ENCODE peak calls at places on chromosomes 12 and 14, in six cellular contexts. One of them, this sample, is unnamed.

GRCh38 chr12:47079365-47079893 is at the start of gene PCED1B:
- DNase-seq in brain microvascular endothelial cell: peak; percentile 67
- DNase-seq in activated CD4-positive, alpha-beta T cell treated with anti-CD3 and anti-CD28 coated beads for 4 hours: peak; percentile 64
- DNase-seq in HTR-8/SVneo: no peak
- DNase-seq in kidney glomerular epithelial cell: peak; percentile 47
- DNase-seq in lower lobe of right lung: peak; percentile 88
- DNase-seq in this sample: peak; percentile 80

GRCh38 chr12:13094349-13094748 is 9.1 kb downstream of the GSG1 start:
- DNase-seq in activated CD4-positive, alpha-beta T cell treated with anti-CD3 and anti-CD28 coated beads for 4 hours: no peak
- DNase-seq in HTR-8/SVneo: peak; percentile 26
- DNase-seq in lower lobe of right lung: no peak
- DNase-seq in kidney glomerular epithelial cell: peak; percentile 58
- DNase-seq in brain microvascular endothelial cell: no peak
- DNase-seq in this sample: peak; percentile 54

GRCh38 chr12:14975451-14975850 is 2.6 kb downstream of the PDE6H start:
- DNase-seq in brain microvascular endothelial cell: no peak
- DNase-seq in kidney glomerular epithelial cell: no peak
- DNase-seq in HTR-8/SVneo: no peak
- DNase-seq in activated CD4-positive, alpha-beta T cell treated with anti-CD3 and anti-CD28 coated beads for 4 hours: no peak
- DNase-seq in lower lobe of right lung: no peak
- DNase-seq in this sample: no peak

GRCh38 chr12:95178136-95178535 is 39.1 kb downstream of the FGD6 start:
- DNase-seq in HTR-8/SVneo: no peak
- DNase-seq in brain microvascular endothelial cell: no peak
- DNase-seq in lower lobe of right lung: no peak
- DNase-seq in activated CD4-positive, alpha-beta T cell treated with anti-CD3 and anti-CD28 coated beads for 4 hours: no peak
- DNase-seq in kidney glomerular epithelial cell: no peak
- DNase-seq in this sample: no peak

GRCh38 chr14:99685061-99685995 is 1.2 kb downstream of the CYP46A1 start:
- DNase-seq in HTR-8/SVneo: no peak
- DNase-seq in brain microvascular endothelial cell: no peak
- DNase-seq in kidney glomerular epithelial cell: no peak
- DNase-seq in activated CD4-positive, alpha-beta T cell treated with anti-CD3 and anti-CD28 coated beads for 4 hours: no peak
- DNase-seq in lower lobe of right lung: no peak
- DNase-seq in this sample: peak; percentile 2

GRCh38 chr14:73239463-73240241 is 2.3 kb downstream of the PAPLN start:
- DNase-seq in activated CD4-positive, alpha-beta T cell treated with anti-CD3 and anti-CD28 coated beads for 4 hours: no peak
- DNase-seq in brain microvascular endothelial cell: peak; percentile 53
- DNase-seq in HTR-8/SVneo: no peak
- DNase-seq in lower lobe of right lung: peak; percentile 59
- DNase-seq in kidney glomerular epithelial cell: no peak
- DNase-seq in this sample: peak; percentile 64

GRCh38 chr14:96086032-96086431 is 46.9 kb downstream of the C14orf132 start:
- DNase-seq in kidney glomerular epithelial cell: peak; percentile 11
- DNase-seq in brain microvascular endothelial cell: peak; percentile 77
- DNase-seq in activated CD4-positive, alpha-beta T cell treated with anti-CD3 and anti-CD28 coated beads for 4 hours: no peak
- DNase-seq in lower lobe of right lung: no peak
- DNase-seq in HTR-8/SVneo: peak; percentile 80
- DNase-seq in this sample: peak; percentile 89

GRCh38 chr14:105292810-105293711 is 7.7 kb downstream of the BRF1 start:
- DNase-seq in HTR-8/SVneo: no peak
- DNase-seq in brain microvascular endothelial cell: no peak
- DNase-seq in kidney glomerular epithelial cell: no peak
- DNase-seq in lower lobe of right lung: no peak
- DNase-seq in activated CD4-positive, alpha-beta T cell treated with anti-CD3 and anti-CD28 coated beads for 4 hours: no peak
- DNase-seq in this sample: no peak